ENCODE peak calls at places on chromosomes 2 and 18, in nine cellular contexts. E is body of pancreas, O is IMR-90, A is mesendoderm, B is LNCaP clone FGC, D is AG04450, U is ovary, P is GM12865, K is HAP-1. Y is an unnamed sample.

GRCh38 chr2:47265751-47266231 is 110.7 kb upstream of the STPG4 start:
- DNase-seq in E (no peak), O (no peak), A (no peak), B (no peak), D (no peak), U (no peak), P (no peak), K (peak), Y (no peak)

GRCh38 chr2:78118037-78118436 is 595.9 kb upstream of the LRRTM4 start:
- DNase-seq in E (no peak), O (no peak), A (no peak), B (no peak), D (no peak), U (no peak), P (no peak), K (no peak), Y (no peak)

GRCh38 chr2:240479111-240479501 is 43.6 kb downstream of the GPC1 start:
- DNase-seq in E (no peak), O (no peak), A (no peak), B (no peak), D (no peak), U (no peak), P (peak), K (no peak), Y (no peak)

GRCh38 chr2:83561592-83561991 is 897.5 kb downstream of the SUCLG1 start:
- DNase-seq in E (no peak), O (no peak), A (no peak), B (no peak), D (no peak), U (no peak), P (no peak), K (no peak), Y (no peak)

GRCh38 chr18:51196116-51196810 is 1.2 kb downstream of the MEX3C start:
- DNase-seq in E (peak), O (peak), A (no peak), B (no peak), D (no peak), U (peak), P (peak), K (no peak), Y (no peak)

GRCh38 chr2:10668402-10669012 is 21.3 kb downstream of the NOL10 start:
- DNase-seq in E (peak), O (peak), A (peak), B (peak), D (peak), U (no peak), P (peak), K (peak), Y (peak)

GRCh38 chr2:120354467-120354866 is 8.5 kb downstream of the INHBB start:
- DNase-seq in E (no peak), O (no peak), A (no peak), B (no peak), D (no peak), U (no peak), P (no peak), K (no peak), Y (no peak)

GRCh38 chr18:79615091-79615490 is 64.5 kb upstream of the CTDP1 start:
- DNase-seq in E (no peak), O (no peak), A (no peak), B (no peak), D (no peak), U (peak), P (no peak), K (no peak), Y (no peak)

GRCh38 chr2:176612736-176613135 is 343.5 kb downstream of the MTX2 start:
- DNase-seq in E (no peak), O (no peak), A (no peak), B (no peak), D (no peak), U (no peak), P (no peak), K (no peak), Y (no peak)

DNA sequence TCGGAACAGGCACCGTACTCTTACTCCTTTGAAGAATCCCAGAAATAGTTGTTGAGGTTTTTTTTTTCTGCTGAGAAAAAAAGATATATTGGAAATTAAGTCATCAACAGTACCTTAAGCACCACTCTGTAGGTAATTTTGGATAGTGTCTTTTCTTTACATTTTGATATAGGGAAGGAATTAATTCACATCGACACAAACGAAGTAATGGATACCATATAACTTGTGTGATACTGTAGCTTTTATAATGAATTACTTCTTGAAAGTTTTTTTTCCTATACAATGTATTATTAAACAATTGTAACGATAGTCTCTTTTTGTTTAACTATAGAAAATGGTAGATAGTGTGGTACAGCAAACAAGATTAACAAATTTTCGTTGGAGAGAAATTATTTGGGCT is 1.5 kb upstream of the IKZF2 start:
- DNase-seq in E (no peak), O (no peak), A (no peak), B (no peak), D (no peak), U (no peak), P (no peak), K (no peak), Y (no peak)
- H3K4me3 ChIP-seq in E (no peak), O (peak), A (no peak), B (no peak), D (peak), U (no peak), P (peak), K (no peak), Y (peak)

GRCh38 chr2:63849381-63850203 is 7.9 kb downstream of the UGP2 start:
- DNase-seq in E (no peak), O (no peak), A (peak), B (no peak), D (no peak), U (no peak), P (no peak), K (peak), Y (no peak)
- H3K4me3 ChIP-seq in E (no peak), O (no peak), A (no peak), B (no peak), D (no peak), U (no peak), P (no peak), K (no peak), Y (no peak)

GRCh38 chr2:149598014-149598395 is 10.4 kb upstream of the MMADHC start:
- DNase-seq in E (no peak), O (peak), A (no peak), B (no peak), D (no peak), U (no peak), P (no peak), K (no peak), Y (no peak)
- H3K4me3 ChIP-seq in E (no peak), O (peak), A (no peak), B (no peak), D (peak), U (no peak), P (no peak), K (no peak), Y (peak)

DNA sequence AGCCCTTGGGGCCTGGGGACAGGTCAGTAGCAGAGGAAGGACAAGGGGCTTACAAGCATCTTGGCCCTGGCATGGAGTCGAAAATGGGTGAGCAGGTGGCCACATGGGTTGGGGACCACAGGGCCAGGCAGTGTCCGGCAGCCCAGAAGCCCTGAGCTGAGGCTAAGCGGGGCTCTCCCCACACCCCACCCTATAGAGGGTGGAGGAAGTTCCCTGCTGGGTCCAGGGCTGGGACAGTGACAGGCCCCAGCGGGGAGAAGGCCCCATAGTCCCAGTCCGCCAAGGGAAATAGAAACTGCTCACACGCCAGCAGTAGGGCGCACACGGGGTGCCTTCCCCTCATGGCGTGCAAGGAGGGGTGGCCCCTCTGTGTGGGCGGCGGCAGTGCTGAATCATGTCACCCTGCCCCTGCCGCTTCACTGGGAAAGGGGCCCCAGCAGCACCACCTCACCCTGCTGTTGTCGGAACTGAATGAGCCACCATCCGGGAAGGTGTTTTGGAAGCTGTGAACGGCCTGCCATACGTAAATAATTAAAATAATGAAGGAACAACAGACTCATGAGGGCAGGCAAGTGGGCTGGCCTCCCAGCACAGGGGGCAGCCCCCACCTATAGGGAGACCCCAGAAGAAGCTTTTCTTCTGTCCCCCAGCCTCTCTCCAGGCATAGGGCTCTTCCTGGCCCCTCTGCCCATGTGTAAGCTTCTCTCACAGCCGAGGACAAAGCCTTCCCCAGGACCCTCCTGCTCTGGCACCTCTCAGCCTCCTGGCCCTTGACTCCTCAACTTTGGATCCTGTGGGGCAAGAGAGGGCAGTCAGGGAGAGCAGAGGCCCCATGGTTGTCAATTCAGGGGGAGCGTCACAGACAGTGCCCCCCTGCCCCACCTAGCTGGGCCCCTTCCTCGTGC is 12.7 kb upstream of the DUSP2 start:
- DNase-seq in E (peak), O (no peak), A (no peak), B (no peak), D (no peak), U (no peak), P (peak), K (no peak), Y (no peak)
- H3K4me3 ChIP-seq in E (no peak), O (no peak), A (no peak), B (no peak), D (no peak), U (no peak), P (peak), K (no peak), Y (no peak)

Y was measured in skeletal muscle cell.